ENCODE peak calls at places on chromosomes 6 and 20, in nine cellular contexts. H is heart left ventricle; F is ovary; O is transverse colon; K is naive thymus-derived CD4-positive, alpha-beta T cell; R is uterus; L is caudate nucleus; M is AG04450; W is GM23248. D is an unnamed sample.
A peak's percentile ranks its signal among the peaks of the same experiment; 100 is the strongest.

GRCh38 chr20:46827718-46828458 is 66.8 kb upstream of the EYA2 start:
- DNase-seq in H (no peak), F (no peak), O (no peak), K (no peak), R (no peak), L (no peak), M (no peak), W (no peak), D (no peak)

GRCh38 chr20:23096073-23096472 is 9.9 kb upstream of the CD93 start:
- DNase-seq in H (no peak), F (no peak), O (no peak), K (no peak), R (no peak), L (no peak), M (no peak), W (no peak), D (no peak)

GRCh38 chr6:127463056-127463455 is 3.9 kb upstream of the KIAA0408 start:
- DNase-seq in H (no peak), F (no peak), O (no peak), K (no peak), R (no peak), L (no peak), M (no peak), W (peak; percentile 42), D (no peak)

GRCh38 chr20:52994184-52994970 is 22.2 kb downstream of the TSHZ2 start:
- DNase-seq in H (no peak), F (no peak), O (no peak), K (no peak), R (no peak), L (no peak), M (no peak), W (no peak), D (no peak)

GRCh38 chr6:16316741-16317251 is 78.4 kb downstream of the GMPR start:
- DNase-seq in H (no peak), F (no peak), O (no peak), K (no peak), R (no peak), L (no peak), M (no peak), W (peak; percentile 85), D (no peak)

GRCh38 chr6:112912351-112913101 is 565.4 kb downstream of the RFPL4B start:
- DNase-seq in H (no peak), F (no peak), O (no peak), K (no peak), R (no peak), L (no peak), M (no peak), W (peak; percentile 53), D (peak; percentile 20)

GRCh38 chr6:114377881-114378280 is 35.1 kb upstream of the HS3ST5 start:
- DNase-seq in H (no peak), F (no peak), O (no peak), K (no peak), R (no peak), L (no peak), M (no peak), W (no peak), D (no peak)

GRCh38 chr6:19968201-19968600 is 131.0 kb downstream of the ID4 start:
- DNase-seq in H (no peak), F (no peak), O (no peak), K (no peak), R (no peak), L (no peak), M (no peak), W (no peak), D (no peak)

GRCh38 chr20:35523298-35523888 is 6.1 kb downstream of the C20orf173 start:
- DNase-seq in H (no peak), F (no peak), O (no peak), K (no peak), R (no peak), L (no peak), M (no peak), W (peak; percentile 46), D (peak; percentile 8)

DNA sequence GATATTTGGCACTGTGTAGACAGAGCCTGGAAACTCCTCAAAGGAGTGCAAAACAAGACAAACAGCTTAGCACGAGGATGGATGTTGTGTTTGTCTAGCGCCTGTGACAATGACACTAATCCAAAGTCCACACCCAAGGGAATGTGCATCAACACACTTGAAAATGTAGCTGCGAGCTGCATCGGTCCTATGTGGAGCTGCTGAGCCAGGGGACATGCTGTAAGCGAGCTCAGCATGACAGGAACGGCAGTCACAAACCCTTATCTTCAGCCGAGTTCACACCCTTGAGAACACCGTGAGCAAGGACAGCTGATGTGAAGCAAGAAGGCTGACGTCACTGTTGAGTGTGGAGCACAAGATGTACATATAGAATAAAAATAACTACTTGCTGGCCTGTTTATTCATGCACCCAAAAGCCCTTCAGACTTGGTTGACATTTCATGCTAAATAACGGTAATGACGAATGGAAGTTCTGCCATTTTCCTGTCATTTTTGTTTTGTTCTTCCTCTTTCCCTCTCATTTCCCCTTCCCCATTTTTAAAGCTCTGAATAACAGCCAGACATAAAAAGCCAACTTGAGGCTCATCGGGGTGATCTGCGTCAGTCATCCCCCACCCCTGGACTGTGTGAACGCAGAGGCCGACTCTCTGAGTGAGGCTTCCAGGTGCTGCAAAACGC is 684.5 kb downstream of the QKI start:
- DNase-seq in H (peak; percentile 81), F (no peak), O (no peak), K (no peak), R (no peak), L (no peak), M (no peak), W (no peak), D (no peak)
- H3K27ac ChIP-seq in H (peak overlapping the region; percentile 77), F (no peak overlapping the region), O (no peak overlapping the region), K (no peak overlapping the region), R (no peak overlapping the region), L (peak overlapping the region; percentile 56), M (no peak overlapping the region), W (no peak overlapping the region), D (no peak overlapping the region)

GRCh38 chr6:12527339-12527738 is 189.2 kb upstream of the PHACTR1 start:
- DNase-seq in H (no peak), F (no peak), O (no peak), K (no peak), R (no peak), L (no peak), M (no peak), W (peak; percentile 44), D (no peak)

GRCh38 chr6:12528171-12528570 is 188.4 kb upstream of the PHACTR1 start:
- DNase-seq in H (no peak), F (no peak), O (no peak), K (no peak), R (no peak), L (no peak), M (no peak), W (no peak), D (no peak)

GRCh38 chr6:12530345-12530744 is 186.2 kb upstream of the PHACTR1 start:
- DNase-seq in H (no peak), F (no peak), O (no peak), K (no peak), R (no peak), L (no peak), M (no peak), W (no peak), D (no peak)

GRCh38 chr6:12529364-12530019 is 187.1 kb upstream of the PHACTR1 start:
- DNase-seq in H (no peak), F (no peak), O (no peak), K (no peak), R (no peak), L (no peak), M (no peak), W (no peak), D (no peak)

GRCh38 chr6:12528581-12529363 is 187.8 kb upstream of the PHACTR1 start:
- DNase-seq in H (no peak), F (no peak), O (peak; percentile 40), K (no peak), R (no peak), L (no peak), M (no peak), W (no peak), D (no peak)
- H3K27ac ChIP-seq in H (peak overlapping the region; percentile 32), F (no peak overlapping the region), O (peak overlapping the region; percentile 44), K (no peak overlapping the region), R (peak overlapping the region; percentile 49), L (no peak overlapping the region), M (no peak overlapping the region), W (no peak overlapping the region), D (no peak overlapping the region)

DNA sequence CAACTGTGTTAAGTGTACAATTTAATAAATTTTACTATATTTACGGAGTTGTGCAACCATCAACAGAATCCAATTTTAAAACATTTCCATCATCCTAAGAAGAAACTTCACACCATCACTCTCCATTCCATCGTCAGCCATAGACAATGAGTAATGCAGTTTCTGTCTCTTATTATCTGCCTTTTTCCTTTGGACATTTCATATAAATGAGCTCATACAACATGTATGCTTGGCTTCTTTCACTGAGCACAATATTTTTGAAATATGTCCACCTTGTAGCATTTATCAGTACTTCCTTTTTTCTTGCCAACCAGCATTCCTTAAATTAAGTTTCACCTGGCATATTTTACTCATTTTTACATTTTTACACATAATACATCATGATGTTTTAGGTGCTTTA is 22.7 kb upstream of the HIVEP1 start:
- DNase-seq in H (no peak), F (no peak), O (no peak), K (no peak), R (no peak), L (no peak), M (no peak), W (peak; percentile 76), D (no peak)
- H3K27ac ChIP-seq in H (no peak overlapping the region), F (no peak overlapping the region), O (no peak overlapping the region), K (no peak overlapping the region), R (no peak overlapping the region), L (no peak overlapping the region), M (no peak overlapping the region), W (peak overlapping the region; percentile 16), D (no peak overlapping the region)

GRCh38 chr6:45985026-45985425 is 30.6 kb downstream of the CLIC5 start:
- DNase-seq in H (no peak), F (no peak), O (no peak), K (no peak), R (no peak), L (no peak), M (no peak), W (no peak), D (no peak)

GRCh38 chr6:45984347-45984746 is 31.3 kb downstream of the CLIC5 start:
- DNase-seq in H (no peak), F (no peak), O (no peak), K (no peak), R (no peak), L (no peak), M (no peak), W (no peak), D (no peak)

GRCh38 chr6:45987866-45988265 is 27.8 kb downstream of the CLIC5 start:
- DNase-seq in H (no peak), F (no peak), O (peak; percentile 29), K (no peak), R (no peak), L (no peak), M (no peak), W (no peak), D (no peak)

GRCh38 chr6:45988635-45989034 is 27.0 kb downstream of the CLIC5 start:
- DNase-seq in H (peak; percentile 85), F (no peak), O (no peak), K (no peak), R (no peak), L (no peak), M (no peak), W (no peak), D (peak; percentile 62)

DNA sequence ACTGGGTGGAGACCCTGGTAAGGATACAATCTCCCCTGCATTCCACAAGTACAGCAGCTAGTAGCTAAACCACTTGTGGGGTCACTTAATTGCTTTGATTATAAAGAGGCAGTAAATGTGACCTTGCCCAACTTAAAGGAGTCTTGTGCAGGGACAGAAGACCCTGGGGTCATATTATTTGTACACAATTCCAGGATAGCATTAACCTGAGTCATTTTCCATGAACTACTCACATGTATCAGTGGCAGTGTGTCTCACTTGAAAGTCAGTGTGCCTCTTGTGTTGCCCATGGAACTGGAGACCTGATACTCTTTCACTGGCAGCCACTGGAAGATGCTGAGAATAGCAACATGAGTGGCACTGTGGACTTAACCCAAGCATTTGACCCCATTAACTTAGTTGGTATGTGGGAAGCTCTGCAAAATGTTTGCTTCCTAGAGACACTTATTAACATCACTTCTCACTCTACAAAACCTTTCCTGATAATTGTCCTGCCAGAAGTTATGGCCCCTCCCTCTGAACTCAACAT is 28.9 kb downstream of the CLIC5 start:
- DNase-seq in H (peak; percentile 64), F (no peak), O (no peak), K (no peak), R (no peak), L (no peak), M (no peak), W (no peak), D (no peak)
- H3K27ac ChIP-seq in H (peak overlapping the region; percentile 76), F (no peak overlapping the region), O (no peak overlapping the region), K (no peak overlapping the region), R (no peak overlapping the region), L (no peak overlapping the region), M (no peak overlapping the region), W (no peak overlapping the region), D (peak overlapping the region; percentile 63)

D was measured in thyroid gland.